ENCODE peak calls at places on chromosomes 2 and 18, in four cellular contexts. R is stimulated activated CD4-positive, alpha-beta T cell treated with anti-CD3 and anti-CD28 coated beads, Interleukin-1b, Interleukin-23, amount 100 ng/mL, for 24 hours; S is foreskin fibroblast; G is neural crest cell. O is an unnamed sample.
A peak's percentile ranks its signal among the peaks of the same experiment; 100 is the strongest.

GRCh38 chr2:237600205-237600846 is 9.8 kb upstream of the RAB17 start:
- DNase-seq in G (no peak), R (no peak), S (peak; percentile 87), O (no peak)

GRCh38 chr2:202847693-202848524 is 23.7 kb downstream of the ICA1L start:
- DNase-seq in G (no peak), S (no peak), R (no peak), O (no peak)

GRCh38 chr18:35389095-35389618 is 12.0 kb upstream of the ZNF396 start:
- DNase-seq in G (no peak), S (peak; percentile 69), R (no peak), O (no peak)

GRCh38 chr2:241050624-241051577 is 51.2 kb downstream of the MTERF4 start:
- DNase-seq in G (no peak), R (no peak), S (no peak), O (no peak)

GRCh38 chr2:38793511-38793910 is 15.5 kb downstream of the GEMIN6 start:
- DNase-seq in R (no peak), G (no peak), S (peak; percentile 19), O (no peak)

GRCh38 chr18:54946149-54946581 is 13.1 kb downstream of the CCDC68 start:
- DNase-seq in G (no peak), S (no peak), R (no peak), O (no peak)

GRCh38 chr18:12388440-12388839 is 11.4 kb upstream of the AFG3L2 start:
- DNase-seq in G (no peak), R (no peak), S (no peak), O (no peak)

GRCh38 chr2:205564761-205565160 is 117.5 kb upstream of the NRP2 start:
- DNase-seq in R (no peak), S (no peak), G (no peak), O (no peak)

GRCh38 chr18:68262697-68263293 is 452.1 kb downstream of the TMX3 start:
- DNase-seq in S (peak; percentile 78), R (no peak), G (no peak), O (no peak)

GRCh38 chr18:58800582-58800981 is 64.1 kb upstream of the ZNF532 start:
- DNase-seq in G (no peak), R (no peak), S (no peak), O (no peak)

GRCh38 chr2:216536725-216537124 is 38.1 kb downstream of the RPL37A start:
- DNase-seq in R (no peak), G (no peak), S (peak; percentile 86), O (no peak)

GRCh38 chr2:232300894-232301387 is 77.6 kb upstream of the ALPP start:
- DNase-seq in G (no peak), S (peak; percentile 50), R (no peak), O (no peak)

GRCh38 chr2:181275643-181276070 is 181.5 kb upstream of the ITGA4 start:
- DNase-seq in S (no peak), G (no peak), R (no peak), O (no peak)

GRCh38 chr2:25380586-25381360 is 39.0 kb upstream of the DNMT3A start:
- DNase-seq in G (no peak), R (no peak), S (no peak), O (no peak)

GRCh38 chr2:216842634-216843033 is 17.2 kb downstream of the TNP1 start:
- DNase-seq in R (no peak), S (peak; percentile 53), G (no peak), O (no peak)

GRCh38 chr2:2101924-2102323 is 229.2 kb downstream of the MYT1L start:
- DNase-seq in G (no peak), R (no peak), S (no peak), O (no peak)

GRCh38 chr2:20635096-20635475 is 15.8 kb downstream of the HS1BP3 start:
- DNase-seq in S (no peak), R (no peak), G (no peak), O (no peak)

GRCh38 chr18:8241731-8242130 is 367.5 kb upstream of the RAB12 start:
- DNase-seq in G (no peak), S (no peak), R (no peak), O (no peak)

GRCh38 chr2:236163483-236164200 is 4.5 kb downstream of the GBX2 start:
- DNase-seq in S (no peak), G (no peak), R (no peak), O (no peak)

GRCh38 chr2:237673130-237673921 is 45.9 kb downstream of the LRRFIP1 start:
- DNase-seq in G (no peak), S (peak; percentile 18), R (peak; percentile 77), O (no peak)

GRCh38 chr18:23225518-23225917 is 90.2 kb downstream of the CABLES1 start:
- DNase-seq in G (no peak), R (no peak), S (peak; percentile 94), O (no peak)

GRCh38 chr2:21443494-21444105 is 319.8 kb downstream of the TDRD15 start:
- DNase-seq in R (no peak), S (no peak), G (no peak), O (no peak)

GRCh38 chr2:31986906-31987305 is 23.9 kb downstream of the MEMO1 start:
- DNase-seq in S (no peak), G (no peak), R (no peak), O (no peak)

GRCh38 chr2:143937563-143938346 is 582.2 kb downstream of the ZEB2 start:
- DNase-seq in G (no peak), S (peak; percentile 60), R (no peak), O (no peak)

O was measured in mesothelial cell of epicardium.